ENCODE peak calls at places on chromosome 2, in seven cellular contexts. V is GM23338, X is IMR-90, F is K562, D is MM.1S, Y is H9, T is HepG2. M is an unnamed sample.

GRCh38 chr2:69717902-69718301 is 24.0 kb upstream of the ANXA4 start:
- DNase-seq in V (peak; percentile 74), X (peak; percentile 60), F (no peak), D (peak; percentile 14), Y (peak; percentile 46), T (no peak), M (peak; percentile 49)

GRCh38 chr2:8214221-8214620 is 467.6 kb upstream of the ID2 start:
- DNase-seq in V (no peak), X (peak; percentile 64), F (no peak), D (no peak), Y (no peak), T (no peak), M (no peak)

GRCh38 chr2:12701786-12702660 is 14.7 kb upstream of the TRIB2 start:
- DNase-seq in V (no peak), X (peak; percentile 80), F (no peak), D (no peak), Y (no peak), T (no peak), M (peak; percentile 43)

GRCh38 chr2:177397501-177398289 is 5.1 kb downstream of the AGPS start:
- DNase-seq in V (no peak), X (peak; percentile 89), F (no peak), D (no peak), Y (no peak), T (peak; percentile 97), M (peak; percentile 80)

GRCh38 chr2:166413255-166413654 is 37.5 kb upstream of the SCN9A start:
- DNase-seq in V (no peak), X (peak; percentile 69), F (peak; percentile 10), D (no peak), Y (no peak), T (no peak), M (no peak)

GRCh38 chr2:85785027-85785822 is 31.4 kb downstream of the ATOH8 start:
- DNase-seq in V (no peak), X (peak; percentile 23), F (no peak), D (no peak), Y (no peak), T (no peak), M (no peak)

GRCh38 chr2:9030882-9031645 is 27.6 kb upstream of the MBOAT2 start:
- DNase-seq in V (no peak), X (peak; percentile 52), F (no peak), D (no peak), Y (no peak), T (no peak), M (no peak)

GRCh38 chr2:170076189-170076588 is 101.8 kb upstream of the MYO3B start:
- DNase-seq in V (no peak), X (no peak), F (no peak), D (peak; percentile 30), Y (no peak), T (no peak), M (no peak)

GRCh38 chr2:119283873-119284331 is 60.3 kb downstream of the STEAP3 start:
- DNase-seq in V (no peak), X (peak; percentile 80), F (no peak), D (no peak), Y (no peak), T (no peak), M (peak; percentile 97)

GRCh38 chr2:71730785-71731383 is 277.5 kb downstream of the DYSF start:
- DNase-seq in V (no peak), X (no peak), F (no peak), D (no peak), Y (no peak), T (no peak), M (no peak)

GRCh38 chr2:12727085-12727484 is 10.3 kb downstream of the TRIB2 start:
- DNase-seq in V (no peak), X (no peak), F (no peak), D (no peak), Y (no peak), T (no peak), M (no peak)

GRCh38 chr2:229080172-229080571 is 190.9 kb downstream of the PID1 start:
- DNase-seq in V (no peak), X (no peak), F (no peak), D (no peak), Y (no peak), T (no peak), M (no peak)

GRCh38 chr2:149087751-149088150 is 49.3 kb downstream of the LYPD6B start:
- DNase-seq in V (peak; percentile 69), X (no peak), F (no peak), D (no peak), Y (no peak), T (no peak), M (no peak)

DNA sequence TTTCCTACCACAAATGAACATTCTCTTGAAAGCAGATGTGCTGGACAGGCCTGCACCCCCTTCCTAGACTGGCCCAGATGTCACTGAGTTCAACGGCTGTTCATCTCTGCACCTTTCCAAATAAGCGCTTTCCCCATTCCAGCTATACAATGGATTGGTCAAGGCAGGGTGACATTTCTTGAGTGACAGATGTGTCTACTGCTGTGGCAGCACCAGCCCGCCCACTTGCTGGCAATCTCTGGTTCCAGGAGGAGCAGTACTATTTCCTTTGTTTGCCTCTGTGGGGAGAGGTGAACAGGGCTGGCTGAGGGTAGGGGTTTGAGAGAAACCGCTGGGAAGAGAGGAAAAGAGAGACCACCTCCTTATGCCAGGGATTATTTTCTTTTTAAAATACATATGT is 269.5 kb upstream of the POU3F3 start:
- DNase-seq in V (peak; percentile 44), X (no peak), F (no peak), D (no peak), Y (peak; percentile 58), T (no peak), M (no peak)
- H2AFZ ChIP-seq in V (peak overlapping the region; percentile 56), X (no peak overlapping the region), F (no peak overlapping the region), D (no peak overlapping the region), Y (no peak overlapping the region), T (no peak overlapping the region), M (no peak overlapping the region)

DNA sequence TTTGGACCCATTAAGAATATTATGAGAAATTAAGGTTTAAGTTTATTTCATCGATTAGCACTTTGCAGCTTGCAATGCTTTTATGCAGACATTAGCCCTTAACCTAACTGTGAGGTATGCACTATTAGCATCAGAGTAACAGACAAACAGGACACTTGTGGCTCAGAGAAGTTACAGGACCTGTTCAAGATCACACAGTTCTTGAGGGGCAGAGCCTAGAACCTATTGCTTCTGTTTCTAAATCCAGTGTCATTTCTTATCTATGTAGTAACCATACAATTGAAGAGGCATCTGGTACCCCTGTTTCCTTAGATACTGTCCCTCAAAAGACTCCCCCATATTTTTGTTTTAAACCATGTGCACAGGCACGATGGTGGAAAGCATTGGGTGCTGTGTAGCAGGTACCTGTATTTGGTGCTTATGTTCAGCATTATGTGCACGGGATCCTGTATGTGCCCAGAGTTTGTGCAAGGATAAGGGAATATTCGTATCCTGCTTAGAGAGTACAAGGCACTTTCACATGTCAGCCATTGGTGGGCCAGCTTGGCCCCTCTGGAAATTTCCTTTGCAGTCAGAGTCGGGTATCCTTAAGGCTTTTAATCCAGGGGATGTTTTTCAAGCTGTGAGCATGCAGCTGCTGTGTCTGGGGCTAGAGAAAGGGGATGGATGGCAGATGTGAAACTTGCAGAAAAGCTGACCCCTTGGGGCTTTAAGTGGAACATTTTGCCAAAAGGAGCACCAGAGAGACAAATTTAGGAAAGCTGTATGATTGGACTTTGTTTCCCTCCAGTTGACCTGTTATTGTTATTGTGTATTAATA is 2.0 kb downstream of the LBH start:
- DNase-seq in V (no peak), X (no peak), F (no peak), D (no peak), Y (no peak), T (no peak), M (no peak)
- H3K27me3 ChIP-seq in V (peaks cover 37% of the 10 kb centered on the region), X (no peaks in the 10 kb centered on the region), F (no peaks in the 10 kb centered on the region), D (peaks cover 22% of the 10 kb centered on the region), Y (peaks cover 6% of the 10 kb centered on the region), T (peaks cover 26% of the 10 kb centered on the region), M (peaks cover 13% of the 10 kb centered on the region)

DNA sequence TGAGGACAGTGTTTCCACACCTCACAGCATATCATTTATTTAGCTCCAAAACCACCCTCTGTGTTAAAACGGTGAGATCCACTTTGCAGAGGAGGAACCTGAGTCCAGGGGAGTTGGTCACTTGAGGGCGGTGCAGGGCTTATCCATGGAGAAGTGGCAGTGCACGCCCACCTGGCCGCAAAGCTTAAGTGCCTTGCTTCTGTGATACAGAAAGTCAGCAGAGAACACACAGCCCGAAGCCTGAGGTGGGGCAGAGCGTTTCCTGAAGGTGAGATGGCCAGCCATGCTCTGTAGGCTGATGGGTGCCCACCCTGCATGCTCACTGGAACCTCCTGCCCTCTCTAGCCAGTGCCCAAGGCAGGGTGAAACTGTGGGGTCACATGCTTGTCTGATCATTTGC is 87.3 kb downstream of the SH3RF3 start:
- DNase-seq in V (peak; percentile 33), X (no peak), F (peak; percentile 2), D (no peak), Y (no peak), T (no peak), M (no peak)
- H3K4me1 ChIP-seq in V (no peaks in the 10 kb centered on the region), X (peaks cover 25% of the 10 kb centered on the region), F (peaks cover 10% of the 10 kb centered on the region), D (peaks cover 83% of the 10 kb centered on the region), Y (no peaks in the 10 kb centered on the region), T (peaks cover 36% of the 10 kb centered on the region), M (peaks cover 50% of the 10 kb centered on the region)

GRCh38 chr2:48508461-48509124 is 21.4 kb upstream of the STON1 start:
- DNase-seq in V (peak; percentile 72), X (peak; percentile 75), F (peak; percentile 75), D (no peak), Y (peak; percentile 52), T (peak; percentile 75), M (no peak)
- H2AFZ ChIP-seq in V (no peak overlapping the region), X (peak overlapping the region; percentile 76), F (peak overlapping the region; percentile 93), D (no peak overlapping the region), Y (no peak overlapping the region), T (no peak overlapping the region), M (no peak overlapping the region)

DNA sequence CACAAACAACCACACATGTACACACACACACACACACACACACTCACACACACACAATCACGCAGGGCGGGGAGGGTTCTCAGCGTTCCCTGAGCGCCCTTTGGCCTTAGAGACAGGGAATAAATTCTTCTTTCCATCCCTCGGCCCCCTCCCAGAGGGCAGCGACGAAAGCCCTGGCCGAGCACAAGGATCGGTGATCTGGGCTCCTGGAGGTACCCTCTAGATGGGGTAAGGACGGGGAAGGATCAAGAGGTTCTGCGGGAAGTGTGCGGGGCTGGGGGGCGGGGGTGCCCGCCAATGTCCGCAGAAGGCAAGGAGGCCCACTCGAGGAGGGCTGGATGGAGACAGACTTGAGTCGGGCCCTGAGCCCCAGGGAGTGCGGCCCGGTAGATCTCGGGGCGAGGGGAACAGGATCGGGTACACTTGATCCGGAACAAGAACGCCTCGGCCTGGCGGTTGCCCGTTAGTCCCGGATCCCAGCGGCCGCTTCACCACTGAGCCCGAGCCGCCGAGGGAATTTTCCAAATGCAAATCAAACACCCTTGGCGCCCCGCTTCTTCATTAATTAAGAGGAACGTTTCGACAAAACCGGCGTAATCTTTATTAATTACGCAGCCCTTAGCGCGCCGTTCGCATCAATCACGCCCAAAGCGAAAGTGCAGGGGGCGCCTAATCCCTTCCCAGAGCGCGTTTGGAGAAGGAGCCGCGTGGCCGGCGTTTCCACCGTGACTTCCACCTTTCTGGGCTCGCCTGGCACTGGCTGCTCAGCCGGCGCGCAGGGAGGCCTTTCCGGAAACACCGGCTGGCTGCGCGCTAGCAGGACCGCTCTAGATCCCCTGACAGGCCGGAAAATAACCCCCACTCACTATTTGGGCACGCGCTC is 7.0 kb upstream of the PAX3 start:
- DNase-seq in V (peak; percentile 74), X (no peak), F (no peak), D (no peak), Y (peak; percentile 55), T (no peak), M (no peak)
- H3K27me3 ChIP-seq in V (peaks cover 100% of the 10 kb centered on the region), X (peaks cover 93% of the 10 kb centered on the region), F (peaks cover 59% of the 10 kb centered on the region), D (peaks cover 73% of the 10 kb centered on the region), Y (peaks cover 100% of the 10 kb centered on the region), T (peaks cover 27% of the 10 kb centered on the region), M (peaks cover 71% of the 10 kb centered on the region)